ENCODE peak calls at places on chromosomes 6 and 20, in seven cellular contexts. I is PC-3, O is HepG2, S is MM.1S, N is astrocyte, R is fibroblast of lung, X is K562. Y is an unnamed sample.

GRCh38 chr20:38665094-38665493 is 59.2 kb upstream of the SLC32A1 start:
- DNase-seq in I (no peak), O (peak; percentile 29), S (no peak), N (no peak), R (no peak), X (no peak), Y (peak; percentile 19)

GRCh38 chr6:2718334-2719052 is 32.2 kb downstream of the MYLK4 start:
- DNase-seq in I (no peak), O (no peak), S (no peak), N (peak; percentile 15), R (peak; percentile 39), X (no peak), Y (no peak)

GRCh38 chr20:32437391-32438074 is 79.4 kb downstream of the ASXL1 start:
- DNase-seq in I (peak; percentile 23), O (peak; percentile 77), S (no peak), N (no peak), R (no peak), X (no peak), Y (peak; percentile 32)

GRCh38 chr6:129251669-129252376 is 368.9 kb downstream of the LAMA2 start:
- DNase-seq in I (peak; percentile 83), O (peak; percentile 63), S (peak; percentile 73), N (peak; percentile 61), R (peak; percentile 78), X (peak; percentile 30), Y (peak; percentile 80)

GRCh38 chr20:23009636-23010035 is 25.5 kb upstream of the SSTR4 start:
- DNase-seq in I (peak; percentile 42), O (no peak), S (no peak), N (no peak), R (no peak), X (no peak), Y (no peak)

GRCh38 chr6:154683756-154684523 is 49.3 kb upstream of the SCAF8 start:
- DNase-seq in I (peak; percentile 19), O (no peak), S (peak; percentile 21), N (peak; percentile 34), R (peak; percentile 34), X (no peak), Y (no peak)

GRCh38 chr6:129606664-129607063 is 103.3 kb downstream of the ARHGAP18 start:
- DNase-seq in I (no peak), O (no peak), S (peak; percentile 82), N (peak; percentile 58), R (peak; percentile 62), X (no peak), Y (no peak)

GRCh38 chr6:136952714-136953260 is 30.7 kb downstream of the SLC35D3 start:
- DNase-seq in I (no peak), O (no peak), S (no peak), N (no peak), R (no peak), X (no peak), Y (no peak)

GRCh38 chr20:19888269-19888669 is 128.9 kb upstream of the NAA20 start:
- DNase-seq in I (no peak), O (no peak), S (no peak), N (no peak), R (no peak), X (no peak), Y (no peak)

GRCh38 chr20:57710841-57711240 is 1.0 kb upstream of the PMEPA1 start:
- DNase-seq in I (peak; percentile 35), O (no peak), S (no peak), N (no peak), R (no peak), X (no peak), Y (no peak)

GRCh38 chr20:57709823-57710799 is at the start of gene PMEPA1:
- DNase-seq in I (peak; percentile 99), O (peak; percentile 17), S (peak; percentile 93), N (peak; percentile 89), R (peak; percentile 93), X (peak; percentile 95), Y (peak; percentile 97)

GRCh38 chr20:57707320-57707719 is 2.5 kb downstream of the PMEPA1 start:
- DNase-seq in I (no peak), O (no peak), S (peak; percentile 0), N (no peak), R (no peak), X (no peak), Y (no peak)

GRCh38 chr20:57707849-57708693 is 1.7 kb downstream of the PMEPA1 start:
- DNase-seq in I (peak; percentile 40), O (no peak), S (no peak), N (peak; percentile 30), R (no peak), X (no peak), Y (no peak)

DNA sequence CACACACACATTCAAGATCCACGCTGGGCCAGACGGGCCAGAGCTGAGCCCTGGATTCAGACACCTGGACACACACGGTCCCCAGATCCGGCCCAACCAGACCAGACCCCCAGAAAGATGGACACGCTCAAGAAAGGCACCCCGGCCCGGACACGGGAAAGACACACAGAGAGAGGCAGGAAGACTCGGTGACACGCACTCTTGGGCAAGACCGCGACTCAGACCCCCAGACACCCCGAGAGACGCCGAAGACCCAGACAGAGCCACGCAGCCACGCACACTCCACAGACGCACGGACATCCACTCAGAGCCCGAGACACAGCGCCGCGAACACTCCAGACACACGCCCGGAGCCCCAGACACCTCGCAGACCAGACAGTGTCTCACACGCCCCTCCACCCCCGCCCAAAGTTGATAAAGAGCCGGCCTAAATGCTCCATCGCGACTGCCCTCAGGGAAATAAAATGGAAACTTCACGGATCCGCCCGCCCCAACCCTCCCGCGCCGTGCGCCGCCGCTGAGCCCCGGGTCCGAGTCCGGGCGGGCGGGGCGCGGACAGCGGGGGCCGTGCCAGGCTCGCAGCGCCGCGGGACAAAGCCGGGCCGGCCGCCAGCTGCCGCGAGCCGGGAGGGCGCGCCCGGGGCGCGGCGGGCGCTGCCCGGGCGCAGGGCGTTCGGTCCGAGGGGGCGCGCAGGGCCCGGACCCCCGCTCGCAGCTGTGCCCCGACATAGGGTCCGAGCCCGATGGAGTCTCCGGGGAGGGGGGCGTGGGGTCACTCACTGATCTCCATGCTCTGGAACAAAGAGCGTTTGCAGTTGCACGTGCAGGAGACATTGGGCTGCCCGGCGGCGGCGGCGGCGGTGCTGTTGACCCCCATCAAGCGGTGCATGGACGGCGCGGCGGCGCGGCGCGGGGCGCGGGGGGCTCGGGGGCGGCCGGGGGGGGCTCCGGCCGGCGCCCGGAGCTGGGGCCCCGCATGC is 831 bp downstream of the PMEPA1 start:
- DNase-seq in I (no peak), O (no peak), S (no peak), N (no peak), R (no peak), X (no peak), Y (peak; percentile 56)
- TF ChIP-seq EZH2 in I (no peak), O (peak; percentile 98), S (no peak), N (no peak), R (peak; percentile 80), X (no peak), Y (no peak)

GRCh38 chr6:142820336-142821016 is 124.5 kb downstream of the HIVEP2 start:
- DNase-seq in I (no peak), O (no peak), S (peak; percentile 18), N (no peak), R (peak; percentile 29), X (no peak), Y (no peak)
- H3K4me2 ChIP-seq in I (no peak overlapping the region), O (peak overlapping the region; percentile 18), S (peak overlapping the region; percentile 68), N (peak overlapping the region; percentile 79), R (peak overlapping the region; percentile 77), X (no peak overlapping the region), Y (no peak overlapping the region)

GRCh38 chr6:31765559-31765909 is 3.1 kb downstream of the SAPCD1 start:
- DNase-seq in I (no peak), O (no peak), S (no peak), N (no peak), R (no peak), X (no peak), Y (no peak)

GRCh38 chr6:31762878-31763616 is 591 bp downstream of the SAPCD1 start:
- DNase-seq in I (no peak), O (no peak), S (no peak), N (no peak), R (no peak), X (peak; percentile 63), Y (no peak)

GRCh38 chr6:31762356-31762755 is at the start of gene SAPCD1:
- DNase-seq in I (no peak), O (no peak), S (no peak), N (no peak), R (no peak), X (no peak), Y (no peak)

GRCh38 chr6:31763617-31763940 is 1.1 kb downstream of the SAPCD1 start:
- DNase-seq in I (peak; percentile 46), O (peak; percentile 68), S (no peak), N (peak; percentile 34), R (peak; percentile 49), X (no peak), Y (no peak)

GRCh38 chr6:31764239-31764638 is 1.8 kb downstream of the SAPCD1 start:
- DNase-seq in I (no peak), O (no peak), S (no peak), N (no peak), R (no peak), X (peak; percentile 79), Y (no peak)
- H3K27ac ChIP-seq in I (no peak overlapping the region), O (no peak overlapping the region), S (peak overlapping the region; percentile 36), N (no peak overlapping the region), R (no peak overlapping the region), X (no peak overlapping the region), Y (no peak overlapping the region)

DNA sequence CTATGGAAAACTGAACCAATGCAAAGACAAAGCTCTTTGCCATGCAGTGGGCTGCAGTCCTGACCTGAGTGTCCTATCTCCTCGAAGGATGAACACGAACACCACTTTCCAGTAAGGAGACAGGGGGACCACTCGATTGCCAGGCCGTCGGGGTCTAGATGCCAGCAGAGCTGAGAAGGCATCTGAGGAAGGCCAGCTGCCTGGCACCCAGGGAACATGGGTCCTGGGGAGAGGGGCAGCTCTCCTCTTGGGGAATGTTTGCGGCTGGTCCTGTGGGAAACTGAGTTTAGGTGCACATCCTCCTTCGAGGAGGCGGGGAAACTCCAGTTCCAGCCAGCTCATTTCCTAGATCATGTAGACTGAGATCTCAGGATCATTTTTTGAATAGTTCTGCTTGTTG is 225.5 kb upstream of the FOXQ1 start:
- DNase-seq in I (no peak), O (no peak), S (no peak), N (no peak), R (no peak), X (no peak), Y (no peak)
- TF ChIP-seq EZH2 in I (no peak), O (no peak), S (no peak), N (no peak), R (no peak), X (no peak), Y (no peak)